ENCODE peak calls at places on chromosomes 16 and 17, in five cellular contexts. D, Z, X, S and Y are unnamed samples.

GRCh38 chr16:14097182-14097951 is 26.2 kb downstream of the MRTFB start:
- DNase-seq in D (no peak), S (no peak), Z (no peak), X (no peak), Y (no peak)

GRCh38 chr16:65176603-65177002 is 54.7 kb upstream of the CDH11 start:
- DNase-seq in D (peak), S (no peak), Z (no peak), X (no peak), Y (no peak)

GRCh38 chr17:40121191-40121885 is 433 bp upstream of the MSL1 start:
- DNase-seq in S (no peak), Z (peak), X (no peak), D (no peak), Y (peak)

GRCh38 chr17:49715717-49716279 is 8.0 kb upstream of the SLC35B1 start:
- DNase-seq in Z (no peak), S (peak), D (no peak), X (no peak), Y (no peak)

GRCh38 chr17:80827646-80828643 is 163.7 kb upstream of the CHMP6 start:
- DNase-seq in Z (no peak), X (no peak), S (no peak), D (no peak), Y (no peak)

GRCh38 chr17:29151567-29151966 is 28.6 kb downstream of the MYO18A start:
- DNase-seq in D (no peak), X (no peak), Z (peak), S (no peak), Y (peak)

GRCh38 chr16:85648070-85648714 is 35.1 kb downstream of the GSE1 start:
- DNase-seq in Z (no peak), X (no peak), S (no peak), D (no peak), Y (no peak)

GRCh38 chr16:252366-253337 is 18.0 kb downstream of the FAM234A start:
- DNase-seq in Z (no peak), S (no peak), X (no peak), D (no peak), Y (no peak)

GRCh38 chr16:78230832-78231231 is 131.4 kb downstream of the WWOX start:
- DNase-seq in Z (no peak), D (no peak), X (no peak), S (no peak), Y (no peak)

GRCh38 chr16:49695782-49696413 is 160.0 kb downstream of the ZNF423 start:
- DNase-seq in S (no peak), Z (no peak), X (no peak), D (no peak), Y (no peak)

GRCh38 chr16:85481738-85482137 is 131.4 kb upstream of the GSE1 start:
- DNase-seq in S (no peak), D (no peak), Z (no peak), X (no peak), Y (no peak)

GRCh38 chr16:15435216-15435864 is 952 bp downstream of the BMERB1 start:
- DNase-seq in D (no peak), X (no peak), Z (no peak), S (no peak), Y (no peak)

GRCh38 chr16:50627419-50627818 is 53.7 kb downstream of the SNX20 start:
- DNase-seq in Z (no peak), X (peak), D (no peak), S (peak), Y (no peak)

GRCh38 chr16:69756705-69757104 is 2.0 kb upstream of the NOB1 start:
- DNase-seq in Z (no peak), X (no peak), D (no peak), S (no peak), Y (no peak)

GRCh38 chr17:81398855-81399451 is 3.7 kb downstream of the BAHCC1 start:
- DNase-seq in Z (no peak), S (no peak), X (no peak), D (no peak), Y (no peak)

GRCh38 chr17:219696-220095 is 38.2 kb upstream of the DOC2B start:
- DNase-seq in X (no peak), D (no peak), Z (no peak), S (no peak), Y (no peak)

GRCh38 chr17:78341559-78342437 is 18.1 kb downstream of the SOCS3 start:
- DNase-seq in Z (no peak), D (no peak), X (no peak), S (no peak), Y (peak)

GRCh38 chr16:21598676-21599157 is 660 bp upstream of the METTL9 start:
- DNase-seq in X (peak), Z (no peak), D (no peak), S (peak), Y (peak)

GRCh38 chr17:1143573-1143972 is 36.2 kb downstream of the ABR start:
- DNase-seq in X (no peak), D (no peak), Z (no peak), S (no peak), Y (no peak)

GRCh38 chr16:68275611-68276191 is 11.4 kb downstream of the SLC7A6 start:
- DNase-seq in X (peak), Z (no peak), D (no peak), S (no peak), Y (no peak)

GRCh38 chr16:1345087-1345486 is 6.6 kb downstream of the TSR3 start:
- DNase-seq in S (no peak), X (no peak), D (no peak), Z (no peak), Y (no peak)

GRCh38 chr16:61948414-61948813 is 87.8 kb downstream of the CDH8 start:
- DNase-seq in X (no peak), Z (no peak), S (no peak), D (no peak), Y (no peak)

GRCh38 chr16:57647136-57647875 is 18.9 kb downstream of the ADGRG1 start:
- DNase-seq in D (no peak), X (no peak), Z (no peak), S (no peak), Y (no peak)

GRCh38 chr17:20092292-20092867 is 83.2 kb downstream of the SPECC1 start:
- DNase-seq in Z (no peak), X (no peak), D (no peak), S (no peak), Y (no peak)

GRCh38 chr16:49021136-49021535 is 260.5 kb downstream of the CBLN1 start:
- DNase-seq in Z (no peak), S (no peak), X (no peak), D (no peak), Y (no peak)

GRCh38 chr16:57366544-57367040 is 5.7 kb upstream of the CX3CL1 start:
- DNase-seq in S (no peak), X (no peak), Z (no peak), D (no peak), Y (no peak)

GRCh38 chr17:61815863-61816523 is 47.3 kb downstream of the BRIP1 start:
- DNase-seq in X (no peak), Z (no peak), S (no peak), D (no peak), Y (no peak)

GRCh38 chr17:66469088-66469442 is 166.7 kb downstream of the PRKCA start:
- DNase-seq in S (no peak), Z (no peak), D (no peak), X (no peak), Y (no peak)

GRCh38 chr16:28572659-28573510 is 19.2 kb downstream of the SGF29 start:
- DNase-seq in Z (no peak), X (no peak), D (no peak), S (no peak), Y (no peak)